ENCODE peak calls at places on chromosome 14, in eight cellular contexts. T is activated CD8-positive, alpha-beta memory T cell treated with anti-CD3 and anti-CD28 coated beads, Interleukin-2, amount 50 U/mL, for 4 hours; S is stimulated activated CD4-positive, alpha-beta T cell treated with anti-CD3 and anti-CD28 coated beads, Interleukin-15, amount 100 ng/mL, for 1 hour; F is body of pancreas; J is activated CD4-positive, CD25-positive, alpha-beta regulatory T cell; B is activated CD4-positive, alpha-beta T cell treated with anti-CD3 and anti-CD28 coated beads for 48 hours; Z is activated T-helper 1 cell treated with anti-CD3 and anti-CD28 coated beads, Interleukin-2, amount 50 U/mL, for 16 hours; L is dorsolateral prefrontal cortex. X is an unnamed sample.

GRCh38 chr14:35366048-35366428 is 38.5 kb downstream of the NFKBIA start:
- DNase-seq in T (no peak), S (no peak), F (no peak), J (no peak), B (peak), Z (no peak), L (no peak), X (no peak)

GRCh38 chr14:20412876-20413784 is at the start of gene TEP1:
- DNase-seq in T (peak), S (peak), F (peak), J (peak), B (peak), Z (peak), L (peak), X (peak)

GRCh38 chr14:30257946-30258661 is 300.9 kb upstream of the G2E3 start:
- DNase-seq in T (no peak), S (no peak), F (no peak), J (no peak), B (no peak), Z (no peak), L (no peak), X (no peak)

GRCh38 chr14:31326111-31326510 is 94.2 kb downstream of the HEATR5A start:
- DNase-seq in T (no peak), S (no peak), F (no peak), J (no peak), B (no peak), Z (no peak), L (no peak), X (no peak)

GRCh38 chr14:104438166-104438887 is 141.2 kb upstream of the C14orf180 start:
- DNase-seq in T (no peak), S (no peak), F (no peak), J (no peak), B (no peak), Z (no peak), L (no peak), X (no peak)

GRCh38 chr14:104507443-104507842 is 72.1 kb upstream of the C14orf180 start:
- DNase-seq in T (no peak), S (no peak), F (no peak), J (no peak), B (no peak), Z (no peak), L (no peak), X (no peak)

GRCh38 chr14:68564236-68564825 is 228.5 kb downstream of the ZFP36L1 start:
- DNase-seq in T (no peak), S (no peak), F (no peak), J (no peak), B (no peak), Z (no peak), L (no peak), X (no peak)

GRCh38 chr14:54803396-54803795 is 99.2 kb downstream of the GCH1 start:
- DNase-seq in T (no peak), S (no peak), F (no peak), J (no peak), B (no peak), Z (no peak), L (no peak), X (no peak)

GRCh38 chr14:73049428-73049827 is 8.9 kb upstream of the RBM25 start:
- DNase-seq in T (no peak), S (no peak), F (no peak), J (no peak), B (no peak), Z (no peak), L (no peak), X (no peak)

GRCh38 chr14:81298911-81299310 is 78.2 kb upstream of the GTF2A1 start:
- DNase-seq in T (no peak), S (no peak), F (no peak), J (no peak), B (no peak), Z (no peak), L (no peak), X (no peak)

GRCh38 chr14:33534636-33535035 is 416.2 kb downstream of the EGLN3 start:
- DNase-seq in T (no peak), S (no peak), F (no peak), J (no peak), B (no peak), Z (no peak), L (no peak), X (no peak)

GRCh38 chr14:49997991-49998390 is 105.1 kb downstream of the ARF6 start:
- DNase-seq in T (no peak), S (no peak), F (no peak), J (no peak), B (no peak), Z (no peak), L (peak), X (no peak)

GRCh38 chr14:100955201-100955600 is 51.7 kb upstream of the RTL1 start:
- DNase-seq in T (no peak), S (no peak), F (no peak), J (no peak), B (no peak), Z (no peak), L (no peak), X (no peak)

GRCh38 chr14:103279129-103280025 is 54.7 kb upstream of the EIF5 start:
- DNase-seq in T (no peak), S (no peak), F (peak), J (no peak), B (no peak), Z (no peak), L (peak), X (no peak)

GRCh38 chr14:90139199-90139598 is 77.4 kb downstream of the KCNK13 start:
- DNase-seq in T (no peak), S (no peak), F (no peak), J (no peak), B (no peak), Z (no peak), L (no peak), X (no peak)

GRCh38 chr14:65012353-65012752 is 25.7 kb downstream of the FNTB start:
- DNase-seq in T (no peak), S (no peak), F (no peak), J (no peak), B (no peak), Z (no peak), L (no peak), X (no peak)

GRCh38 chr14:87745507-87746118 is 247.4 kb downstream of the GALC start:
- DNase-seq in T (no peak), S (no peak), F (peak), J (no peak), B (peak), Z (no peak), L (no peak), X (no peak)

GRCh38 chr14:54440870-54441868 is at the start of gene CNIH1:
- DNase-seq in T (peak), S (peak), F (peak), J (peak), B (peak), Z (peak), L (peak), X (peak)

GRCh38 chr14:37586783-37587428 is 8.1 kb downstream of the FOXA1 start:
- DNase-seq in T (no peak), S (no peak), F (no peak), J (no peak), B (no peak), Z (no peak), L (no peak), X (no peak)

GRCh38 chr14:31582286-31582691 is 21.1 kb downstream of the NUBPL start:
- DNase-seq in T (no peak), S (no peak), F (no peak), J (no peak), B (no peak), Z (no peak), L (no peak), X (no peak)

GRCh38 chr14:77511486-77512162 is 13.0 kb upstream of the ISM2 start:
- DNase-seq in T (no peak), S (no peak), F (no peak), J (no peak), B (no peak), Z (no peak), L (no peak), X (no peak)

GRCh38 chr14:71638523-71639196 is 293.6 kb upstream of the RGS6 start:
- DNase-seq in T (no peak), S (no peak), F (no peak), J (no peak), B (no peak), Z (no peak), L (no peak), X (no peak)

GRCh38 chr14:50395448-50395847 is 1.2 kb downstream of the CDKL1 start:
- DNase-seq in T (no peak), S (no peak), F (peak), J (no peak), B (no peak), Z (no peak), L (no peak), X (no peak)

GRCh38 chr14:81625343-81625742 is 91.7 kb upstream of the SEL1L start:
- DNase-seq in T (no peak), S (no peak), F (no peak), J (no peak), B (no peak), Z (no peak), L (no peak), X (no peak)

GRCh38 chr14:104112609-104113571 is 25.5 kb upstream of the KIF26A start:
- DNase-seq in T (peak), S (no peak), F (peak), J (no peak), B (no peak), Z (no peak), L (no peak), X (no peak)

X was measured in central memory CD8-positive, alpha-beta T cell.